ENCODE peak calls at places on chromosomes 1 and 21, in five cellular contexts. E is PC-9, H is hepatocyte, R is lower lobe of right lung, M is RWPE1. P is an unnamed sample.

GRCh38 chr1:163436133-163436532 is 114.4 kb downstream of the NUF2 start:
- DNase-seq in R (no peak), M (no peak), H (no peak), E (no peak), P (no peak)

GRCh38 chr1:179016694-179017382 is 8.9 kb upstream of the FAM20B start:
- DNase-seq in M (peak; percentile 90), H (peak; percentile 74), E (peak; percentile 95), R (peak; percentile 92), P (peak; percentile 94)

GRCh38 chr1:21904475-21904724 is 32.7 kb downstream of the HSPG2 start:
- DNase-seq in E (no peak), M (no peak), H (no peak), R (no peak), P (no peak)

GRCh38 chr1:1173061-1173792 is 453 bp upstream of the TTLL10 start:
- DNase-seq in E (no peak), H (no peak), M (no peak), R (no peak), P (no peak)

GRCh38 chr1:145871994-145872411 is 13.1 kb upstream of the PIAS3 start:
- DNase-seq in R (peak; percentile 65), H (no peak), M (no peak), E (no peak), P (peak; percentile 31)

GRCh38 chr1:85609976-85610375 is 29.4 kb downstream of the CCN1 start:
- DNase-seq in E (no peak), R (no peak), M (no peak), H (no peak), P (no peak)

GRCh38 chr1:97074771-97075170 is 353.2 kb downstream of the PTBP2 start:
- DNase-seq in H (no peak), M (no peak), E (no peak), R (no peak), P (no peak)

GRCh38 chr1:222043444-222044292 is 301.8 kb upstream of the DUSP10 start:
- DNase-seq in R (no peak), M (no peak), H (peak; percentile 76), E (no peak), P (no peak)

GRCh38 chr1:50060279-50060678 is 36.5 kb upstream of the AGBL4 start:
- DNase-seq in M (no peak), H (no peak), R (no peak), E (peak; percentile 48), P (no peak)

GRCh38 chr1:155226188-155226909 is 17.9 kb downstream of the MTX1 start:
- DNase-seq in E (peak; percentile 79), M (peak; percentile 73), R (peak; percentile 88), H (peak; percentile 81), P (peak; percentile 75)

GRCh38 chr1:27455166-27455811 is 34.7 kb downstream of the WASF2 start:
- DNase-seq in H (peak; percentile 38), M (peak; percentile 38), R (no peak), E (no peak), P (no peak)

GRCh38 chr1:3702528-3702927 is 49.7 kb upstream of the CCDC27 start:
- DNase-seq in E (no peak), R (no peak), H (no peak), M (no peak), P (no peak)

GRCh38 chr21:44712203-44713028 is 1.0 kb upstream of the TSPEAR start:
- DNase-seq in R (no peak), M (no peak), H (no peak), E (no peak), P (no peak)

GRCh38 chr1:226324479-226324878 is 15.5 kb upstream of the LIN9 start:
- DNase-seq in E (no peak), R (no peak), H (no peak), M (no peak), P (no peak)

GRCh38 chr1:168585191-168585590 is 8.8 kb downstream of the XCL1 start:
- DNase-seq in M (peak; percentile 21), R (no peak), E (no peak), H (no peak), P (no peak)

GRCh38 chr21:41167348-41168342 is at the start of gene BACE2:
- DNase-seq in R (peak; percentile 79), H (peak; percentile 91), E (peak; percentile 76), M (peak; percentile 67), P (peak; percentile 86)

GRCh38 chr21:35120631-35121180 is 71.6 kb upstream of the RUNX1 start:
- DNase-seq in H (no peak), E (no peak), R (no peak), M (no peak), P (no peak)

GRCh38 chr1:17265162-17265561 is 16.3 kb downstream of the PADI3 start:
- DNase-seq in H (peak; percentile 26), E (no peak), R (no peak), M (peak; percentile 68), P (no peak)

GRCh38 chr21:46448108-46448507 is 10.6 kb upstream of the DIP2A start:
- DNase-seq in R (no peak), M (no peak), H (no peak), E (no peak), P (no peak)

GRCh38 chr1:185652348-185652747 is 81.8 kb upstream of the HMCN1 start:
- DNase-seq in R (no peak), M (no peak), E (no peak), H (no peak), P (no peak)

GRCh38 chr1:41169066-41169798 is 72.9 kb downstream of the SCMH1 start:
- DNase-seq in M (no peak), E (no peak), H (no peak), R (no peak), P (no peak)

GRCh38 chr1:68197891-68198290 is 34.4 kb downstream of the WLS start:
- DNase-seq in H (peak; percentile 63), R (no peak), E (no peak), M (peak; percentile 80), P (no peak)

GRCh38 chr1:190754769-190755168 is 277.1 kb upstream of the BRINP3 start:
- DNase-seq in E (no peak), H (peak; percentile 21), R (no peak), M (peak; percentile 27), P (no peak)

GRCh38 chr21:46660505-46660904 is 25.0 kb downstream of the PRMT2 start:
- DNase-seq in E (no peak), R (no peak), M (no peak), H (no peak), P (no peak)

GRCh38 chr1:8431028-8431427 is 113.1 kb downstream of the SLC45A1 start:
- DNase-seq in E (no peak), R (no peak), M (no peak), H (no peak), P (no peak)

GRCh38 chr1:153663211-153663610 is 4.7 kb downstream of the SNAPIN start:
- DNase-seq in E (no peak), H (no peak), M (no peak), R (no peak), P (no peak)

GRCh38 chr1:177185209-177185608 is 14.5 kb downstream of the BRINP2 start:
- DNase-seq in M (no peak), E (no peak), R (no peak), H (no peak), P (no peak)

GRCh38 chr1:160755864-160756616 is 17.0 kb downstream of the SLAMF7 start:
- DNase-seq in E (no peak), H (no peak), M (no peak), R (no peak), P (no peak)

GRCh38 chr1:20997602-20998235 is 179.0 kb downstream of the EIF4G3 start:
- DNase-seq in E (no peak), R (no peak), H (no peak), M (no peak), P (no peak)

GRCh38 chr1:183651621-183652020 is 1.5 kb downstream of the APOBEC4 start:
- DNase-seq in M (no peak), E (no peak), R (no peak), H (no peak), P (no peak)

GRCh38 chr1:78143152-78143551 is 97.4 kb downstream of the GIPC2 start:
- DNase-seq in H (no peak), R (no peak), E (no peak), M (no peak), P (no peak)
- H3K27ac ChIP-seq in H (no peak overlapping the region), R (peak overlapping the region; percentile 67), E (no peak overlapping the region), M (no peak overlapping the region), P (no peak overlapping the region)

GRCh38 chr1:156493749-156494148 is 6.8 kb downstream of the MEF2D start:
- DNase-seq in H (no peak), R (no peak), M (no peak), E (no peak), P (no peak)

GRCh38 chr1:156492013-156492590 is 8.5 kb downstream of the MEF2D start:
- DNase-seq in H (no peak), M (no peak), R (no peak), E (no peak), P (no peak)

GRCh38 chr1:156491151-156491949 is 9.2 kb downstream of the MEF2D start:
- DNase-seq in H (no peak), M (no peak), E (no peak), R (no peak), P (no peak)

GRCh38 chr1:156493154-156493631 is 7.4 kb downstream of the MEF2D start:
- DNase-seq in E (no peak), R (no peak), H (no peak), M (no peak), P (peak; percentile 75)

GRCh38 chr1:156492591-156493080 is 7.9 kb downstream of the MEF2D start:
- DNase-seq in M (no peak), E (no peak), H (no peak), R (peak; percentile 64), P (no peak)
- H3K27ac ChIP-seq in M (peak overlapping the region; percentile 82), E (no peak overlapping the region), H (no peak overlapping the region), R (peak overlapping the region; percentile 43), P (peak overlapping the region; percentile 80)

DNA sequence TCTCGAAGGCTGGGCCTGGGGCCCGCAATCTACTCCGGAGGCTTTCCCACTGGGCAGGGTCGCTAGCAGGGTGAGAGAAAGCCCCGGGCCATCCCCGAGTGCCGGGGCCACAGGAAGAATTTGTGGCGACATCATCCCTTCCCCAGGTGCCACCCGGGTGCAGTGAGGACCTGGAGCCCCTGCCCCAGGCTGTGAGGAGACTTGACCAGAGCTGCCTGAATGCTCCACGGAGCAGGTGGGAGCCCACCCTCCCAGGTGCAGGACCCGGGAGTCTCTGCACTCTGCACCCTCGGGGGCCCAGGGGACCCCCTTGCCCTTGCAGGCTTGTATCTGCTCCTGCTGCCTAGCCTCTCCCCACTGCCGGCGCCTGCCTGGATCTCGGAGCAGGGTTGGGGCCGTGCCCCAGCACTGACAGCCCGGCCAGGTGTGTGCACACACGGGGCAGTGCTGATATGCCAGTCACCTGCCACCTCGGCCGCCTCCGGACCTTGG is 67.5 kb upstream of the RGS7 start:
- DNase-seq in R (no peak), M (no peak), E (no peak), H (no peak), P (peak; percentile 42)
- H3K27ac ChIP-seq in R (no peak overlapping the region), M (no peak overlapping the region), E (no peak overlapping the region), H (no peak overlapping the region), P (no peak overlapping the region)

GRCh38 chr1:230188826-230189225 is 121.8 kb downstream of the GALNT2 start:
- DNase-seq in M (no peak), R (no peak), E (no peak), H (no peak), P (peak; percentile 14)

GRCh38 chr1:230185076-230186001 is 118.3 kb downstream of the GALNT2 start:
- DNase-seq in M (no peak), H (no peak), E (no peak), R (no peak), P (peak; percentile 26)

GRCh38 chr1:230187290-230187689 is 120.3 kb downstream of the GALNT2 start:
- DNase-seq in M (no peak), R (no peak), E (no peak), H (no peak), P (peak; percentile 13)

GRCh38 chr1:230186874-230187273 is 119.8 kb downstream of the GALNT2 start:
- DNase-seq in E (no peak), M (no peak), R (no peak), H (no peak), P (no peak)

GRCh38 chr1:230186003-230186863 is 119.2 kb downstream of the GALNT2 start:
- DNase-seq in H (peak; percentile 87), M (peak; percentile 91), E (peak; percentile 72), R (peak; percentile 84), P (peak; percentile 69)
- H3K27ac ChIP-seq in H (peak overlapping the region; percentile 86), M (peak overlapping the region; percentile 60), E (no peak overlapping the region), R (peak overlapping the region; percentile 79), P (peak overlapping the region; percentile 82)